ENCODE peak calls at places on chromosomes 13 and 19, in seven cellular contexts. Q, L, D, V, P, T and K are unnamed samples.

GRCh38 chr19:8161135-8161646 is 11.8 kb upstream of the FBN3 start:
- DNase-seq in Q (no peak), L (no peak), D (no peak), V (peak; percentile 48), P (peak; percentile 21), T (no peak), K (no peak)

GRCh38 chr19:13366529-13367143 is 139.6 kb downstream of the CACNA1A start:
- DNase-seq in Q (no peak), L (no peak), D (no peak), V (peak; percentile 51), P (no peak), T (no peak), K (no peak)

GRCh38 chr13:97539651-97540230 is 105.8 kb downstream of the RAP2A start:
- DNase-seq in Q (no peak), L (no peak), D (no peak), V (no peak), P (no peak), T (no peak), K (no peak)

GRCh38 chr19:6677924-6678689 is 8.1 kb upstream of the TNFSF14 start:
- DNase-seq in Q (no peak), L (no peak), D (no peak), V (no peak), P (no peak), T (no peak), K (no peak)

GRCh38 chr19:36488816-36489138 is 584 bp downstream of the ZNF566 start:
- DNase-seq in Q (no peak), L (no peak), D (peak; percentile 5), V (peak; percentile 13), P (no peak), T (no peak), K (no peak)

GRCh38 chr13:43782686-43783085 is 4.1 kb downstream of the ENOX1 start:
- DNase-seq in Q (no peak), L (no peak), D (no peak), V (no peak), P (no peak), T (no peak), K (no peak)

GRCh38 chr19:32642771-32643170 is 32.2 kb downstream of the ANKRD27 start:
- DNase-seq in Q (no peak), L (no peak), D (peak; percentile 4), V (no peak), P (no peak), T (no peak), K (no peak)

GRCh38 chr13:90776349-90776748 is 571.1 kb upstream of the MIR17HG start:
- DNase-seq in Q (no peak), L (no peak), D (no peak), V (no peak), P (no peak), T (no peak), K (no peak)

GRCh38 chr13:77781804-77782203 is 84.3 kb downstream of the SLAIN1 start:
- DNase-seq in Q (no peak), L (no peak), D (no peak), V (no peak), P (no peak), T (no peak), K (no peak)

GRCh38 chr13:51858433-51859247 is 3.1 kb upstream of the CCDC70 start:
- DNase-seq in Q (no peak), L (no peak), D (no peak), V (no peak), P (no peak), T (no peak), K (no peak)

GRCh38 chr13:71149498-71150363 is 717.3 kb downstream of the DACH1 start:
- DNase-seq in Q (no peak), L (no peak), D (no peak), V (no peak), P (peak; percentile 81), T (no peak), K (no peak)

GRCh38 chr19:39943586-39943985 is 9.2 kb upstream of the FCGBP start:
- DNase-seq in Q (no peak), L (no peak), D (no peak), V (no peak), P (no peak), T (no peak), K (no peak)

GRCh38 chr13:90869580-90869979 is 477.9 kb upstream of the MIR17HG start:
- DNase-seq in Q (no peak), L (no peak), D (no peak), V (no peak), P (no peak), T (no peak), K (no peak)

GRCh38 chr19:35449347-35450043 is 1.4 kb downstream of the FFAR2 start:
- DNase-seq in Q (no peak), L (no peak), D (no peak), V (no peak), P (no peak), T (no peak), K (no peak)

GRCh38 chr19:12985049-12985776 is 10.1 kb upstream of the NFIX start:
- DNase-seq in Q (no peak), L (no peak), D (no peak), V (peak; percentile 70), P (no peak), T (peak; percentile 88), K (peak; percentile 81)

GRCh38 chr19:34345934-34346333 is 19.1 kb upstream of the GPI start:
- DNase-seq in Q (no peak), L (peak; percentile 27), D (peak; percentile 36), V (peak; percentile 61), P (peak; percentile 81), T (peak; percentile 55), K (peak; percentile 62)

GRCh38 chr13:44765076-44765475 is 188.9 kb upstream of the TSC22D1 start:
- DNase-seq in Q (no peak), L (no peak), D (no peak), V (no peak), P (no peak), T (no peak), K (no peak)

GRCh38 chr13:113207890-113208423 is 512 bp downstream of the PCID2 start:
- DNase-seq in Q (no peak), L (no peak), D (no peak), V (no peak), P (peak; percentile 31), T (no peak), K (no peak)

GRCh38 chr19:7565332-7565731 is 29.8 kb downstream of the PNPLA6 start:
- DNase-seq in Q (no peak), L (no peak), D (no peak), V (no peak), P (no peak), T (no peak), K (no peak)

GRCh38 chr13:99845136-99845874 is 126.3 kb downstream of the ZIC5 start:
- DNase-seq in Q (no peak), L (no peak), D (no peak), V (no peak), P (no peak), T (no peak), K (no peak)

GRCh38 chr19:1279782-1280341 is 4.5 kb downstream of the FAM174C start:
- DNase-seq in Q (no peak), L (peak; percentile 25), D (no peak), V (peak; percentile 64), P (peak; percentile 72), T (peak; percentile 78), K (peak; percentile 74)

GRCh38 chr19:14361824-14362223 is 19.4 kb upstream of the ADGRE5 start:
- DNase-seq in Q (no peak), L (no peak), D (no peak), V (no peak), P (no peak), T (no peak), K (no peak)

GRCh38 chr19:38970664-38971532 is 4.6 kb downstream of the FBXO17 start:
- DNase-seq in Q (no peak), L (no peak), D (no peak), V (no peak), P (no peak), T (no peak), K (no peak)

GRCh38 chr13:29923554-29924481 is 73.4 kb upstream of the UBL3 start:
- DNase-seq in Q (peak; percentile 94), L (peak; percentile 82), D (no peak), V (peak; percentile 93), P (peak; percentile 14), T (no peak), K (no peak)

GRCh38 chr13:109126973-109127615 is 497.7 kb downstream of the MYO16 start:
- DNase-seq in Q (no peak), L (no peak), D (no peak), V (no peak), P (no peak), T (peak; percentile 44), K (no peak)

GRCh38 chr19:7004313-7004931 is 16.8 kb downstream of the MBD3L2B start:
- DNase-seq in Q (peak; percentile 7), L (no peak), D (no peak), V (peak; percentile 34), P (peak; percentile 27), T (no peak), K (no peak)